ENCODE peak calls at places on chromosome 21, in six cellular contexts. U, B, X, L, C and F are unnamed samples.

GRCh38 chr21:27569831-27570230 is 602.9 kb upstream of the ADAMTS5 start:
- DNase-seq in C (no peak), L (no peak), B (no peak), U (no peak), X (no peak), F (no peak)

GRCh38 chr21:42406201-42406601 is 2.5 kb downstream of the UBASH3A start:
- DNase-seq in L (no peak), U (no peak), X (no peak), C (peak), B (no peak), F (no peak)

GRCh38 chr21:29233611-29234540 is 64.8 kb upstream of the BACH1 start:
- DNase-seq in U (no peak), B (no peak), L (no peak), X (no peak), C (no peak), F (no peak)

GRCh38 chr21:43268086-43268803 is 99.4 kb downstream of the CRYAA start:
- DNase-seq in C (no peak), U (no peak), L (no peak), X (no peak), B (no peak), F (no peak)

GRCh38 chr21:43195131-43196021 is 26.6 kb downstream of the CRYAA start:
- DNase-seq in L (no peak), U (peak), C (no peak), X (peak), B (no peak), F (peak)

GRCh38 chr21:28636988-28637691 is 355.5 kb downstream of the LTN1 start:
- DNase-seq in X (no peak), C (no peak), L (no peak), U (peak), B (no peak), F (peak)

GRCh38 chr21:41639766-41640165 is 127.1 kb downstream of the RIPK4 start:
- DNase-seq in B (no peak), U (no peak), X (no peak), C (no peak), L (no peak), F (no peak)

GRCh38 chr21:41780337-41781046 is 13.6 kb upstream of the RIPK4 start:
- DNase-seq in B (no peak), X (no peak), L (no peak), U (no peak), C (no peak), F (no peak)

GRCh38 chr21:9741343-9741742 is 780.0 kb upstream of the TPTE start:
- DNase-seq in X (no peak), L (no peak), B (no peak), U (no peak), C (no peak), F (no peak)

GRCh38 chr21:29265690-29266479 is 32.8 kb upstream of the BACH1 start:
- DNase-seq in U (no peak), B (no peak), X (no peak), L (no peak), C (peak), F (no peak)

GRCh38 chr21:17462276-17462981 is 50.4 kb upstream of the CXADR start:
- DNase-seq in B (no peak), X (peak), L (no peak), C (no peak), U (no peak), F (no peak)

GRCh38 chr21:46214478-46215340 is 13.9 kb downstream of the LSS start:
- DNase-seq in L (no peak), U (no peak), B (no peak), X (no peak), C (no peak), F (no peak)

GRCh38 chr21:14382486-14382834 is 486 bp downstream of the HSPA13 start:
- DNase-seq in U (peak), B (peak), L (peak), C (no peak), X (peak), F (no peak)

GRCh38 chr21:27246741-27247140 is 279.9 kb upstream of the ADAMTS5 start:
- DNase-seq in B (no peak), X (no peak), L (no peak), C (no peak), U (no peak), F (peak)

GRCh38 chr21:42111470-42111743 is 40.3 kb downstream of the UMODL1 start:
- DNase-seq in U (no peak), B (no peak), C (no peak), X (no peak), L (no peak), F (no peak)

GRCh38 chr21:27645285-27645684 is 678.4 kb upstream of the ADAMTS5 start:
- DNase-seq in C (no peak), B (no peak), U (no peak), X (no peak), L (no peak), F (peak)

GRCh38 chr21:24205317-24205716 is 1402.0 kb downstream of the MRPL39 start:
- DNase-seq in B (no peak), L (no peak), U (no peak), X (no peak), C (no peak), F (no peak)

GRCh38 chr21:42465008-42465878 is 30.8 kb downstream of the RSPH1 start:
- DNase-seq in U (no peak), B (no peak), L (no peak), X (peak), C (no peak), F (no peak)

GRCh38 chr21:46227811-46228344 is 696 bp downstream of the LSS start:
- DNase-seq in X (peak), B (no peak), L (no peak), U (no peak), C (no peak), F (no peak)

GRCh38 chr21:41823166-41823565 is 56.0 kb downstream of the PRDM15 start:
- DNase-seq in C (no peak), L (no peak), B (no peak), U (no peak), X (no peak), F (no peak)

GRCh38 chr21:31732891-31733520 is 1.1 kb upstream of the SCAF4 start:
- DNase-seq in U (no peak), X (peak), L (no peak), C (peak), B (peak), F (no peak)
- H3K4me3 ChIP-seq in U (peak), X (peak), L (peak), C (peak), B (peak), F (peak)

GRCh38 chr21:44919111-44919912 is 1.4 kb downstream of the ITGB2 start:
- DNase-seq in L (no peak), C (peak), B (no peak), U (no peak), X (no peak), F (no peak)
- H3K4me3 ChIP-seq in L (no peak), C (peak), B (peak), U (no peak), X (no peak), F (no peak)

GRCh38 chr21:36103434-36103833 is 31.4 kb upstream of the CBR3 start:
- DNase-seq in L (no peak), X (no peak), C (no peak), U (no peak), B (no peak), F (no peak)

GRCh38 chr21:36100971-36101641 is 31.3 kb downstream of the CBR1 start:
- DNase-seq in X (no peak), C (no peak), L (no peak), B (no peak), U (no peak), F (no peak)

GRCh38 chr21:36109868-36110267 is 25.0 kb upstream of the CBR3 start:
- DNase-seq in B (no peak), X (no peak), U (no peak), C (no peak), L (no peak), F (no peak)

GRCh38 chr21:36105327-36105842 is 29.5 kb upstream of the CBR3 start:
- DNase-seq in U (no peak), B (no peak), C (no peak), X (no peak), L (no peak), F (no peak)

GRCh38 chr21:36104306-36105300 is 30.3 kb upstream of the CBR3 start:
- DNase-seq in L (no peak), B (peak), C (peak), X (peak), U (peak), F (no peak)
- H3K4me3 ChIP-seq in L (no peak), B (peak), C (no peak), X (no peak), U (peak), F (peak)

GRCh38 chr21:34670962-34671348 is 2.2 kb downstream of the CLIC6 start:
- DNase-seq in B (no peak), X (no peak), C (no peak), L (no peak), U (peak), F (no peak)
- H3K4me3 ChIP-seq in B (no peak), X (peak), C (peak), L (no peak), U (peak), F (no peak)

GRCh38 chr21:39312112-39313041 is 1.1 kb downstream of the BRWD1 start:
- DNase-seq in C (peak), U (peak), L (peak), X (peak), B (peak), F (peak)

GRCh38 chr21:39314155-39315027 is 959 bp upstream of the BRWD1 start:
- DNase-seq in U (peak), L (no peak), B (peak), X (peak), C (peak), F (peak)

GRCh38 chr21:39313042-39313456 is 383 bp downstream of the BRWD1 start:
- DNase-seq in U (no peak), X (no peak), C (no peak), B (peak), L (no peak), F (no peak)

GRCh38 chr21:39313457-39314154 is at the start of gene BRWD1:
- DNase-seq in U (peak), C (peak), L (no peak), B (peak), X (peak), F (peak)

GRCh38 chr21:39311164-39311563 is 2.3 kb downstream of the BRWD1 start:
- DNase-seq in X (no peak), C (no peak), B (no peak), L (no peak), U (no peak), F (no peak)
- H3K4me3 ChIP-seq in X (no peak), C (no peak), B (no peak), L (no peak), U (no peak), F (no peak)

DNA sequence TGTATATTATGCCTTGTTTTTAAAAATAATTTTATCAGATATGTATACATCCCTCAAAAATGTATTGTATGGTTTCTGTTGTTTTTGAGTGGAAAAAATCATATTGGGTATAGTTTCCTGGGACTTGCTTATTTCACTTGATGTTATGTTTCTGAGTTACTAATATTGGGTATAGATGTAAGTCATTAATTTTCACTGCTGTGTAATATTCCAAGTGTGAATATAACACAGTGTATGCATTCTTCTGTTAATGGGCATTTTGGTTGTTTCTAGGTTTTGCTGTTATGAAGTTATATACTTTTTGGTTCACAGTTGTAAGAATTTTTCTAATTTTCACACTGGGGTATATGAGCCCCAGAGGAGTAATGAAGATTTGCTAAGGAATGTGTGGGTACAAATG is 3.0 kb downstream of the TTC3 start:
- DNase-seq in X (no peak), B (no peak), L (no peak), C (no peak), U (no peak), F (no peak)
- H3K4me3 ChIP-seq in X (peak), B (no peak), L (no peak), C (no peak), U (no peak), F (no peak)